ENCODE peak calls at places on chromosome 17, in nine cellular contexts. N is left ventricle myocardium inferior, G is lower lobe of right lung, H is GM13977, J is left lung, D is tibial artery, R is hepatocyte, L is prostate gland, P is HFF-Myc. C is an unnamed sample.

GRCh38 chr17:57548421-57549385 is 196.4 kb downstream of the CCDC182 start:
- DNase-seq in D (no peak), R (no peak), G (no peak), L (no peak), P (no peak), N (no peak), J (no peak), H (no peak), C (no peak)

GRCh38 chr17:78959803-78960202 is 19.9 kb downstream of the LGALS3BP start:
- DNase-seq in L (no peak), N (no peak), P (no peak), R (no peak), H (no peak), G (no peak), J (no peak), D (no peak), C (no peak)

GRCh38 chr17:49148171-49148570 is 15.6 kb downstream of the B4GALNT2 start:
- DNase-seq in P (no peak), G (no peak), R (no peak), D (no peak), J (no peak), H (no peak), N (no peak), L (no peak), C (no peak)

GRCh38 chr17:16569358-16569712 is 331 bp upstream of the ZNF287 start:
- DNase-seq in R (no peak), J (no peak), P (no peak), G (no peak), H (no peak), D (no peak), L (no peak), N (no peak), C (no peak)

GRCh38 chr17:61454932-61455753 is 2.9 kb downstream of the TBX4 start:
- DNase-seq in H (no peak), R (peak), D (no peak), P (no peak), G (no peak), L (no peak), J (no peak), N (no peak), C (no peak)

GRCh38 chr17:71855000-71855399 is 265.8 kb upstream of the SOX9 start:
- DNase-seq in R (no peak), G (no peak), P (no peak), D (no peak), J (no peak), L (no peak), H (no peak), N (no peak), C (no peak)

GRCh38 chr17:229945-230235 is 48.4 kb upstream of the DOC2B start:
- DNase-seq in J (no peak), R (no peak), D (peak), G (no peak), H (no peak), P (no peak), N (peak), L (no peak), C (no peak)

GRCh38 chr17:61805399-61805798 is 57.9 kb downstream of the BRIP1 start:
- DNase-seq in D (no peak), R (no peak), J (no peak), H (no peak), P (no peak), G (no peak), N (no peak), L (no peak), C (no peak)

GRCh38 chr17:165939-166338 is 15.5 kb downstream of the DOC2B start:
- DNase-seq in N (no peak), H (no peak), D (no peak), L (no peak), G (no peak), R (no peak), J (peak), P (no peak), C (no peak)

GRCh38 chr17:32769846-32770245 is 107.1 kb downstream of the MYO1D start:
- DNase-seq in P (no peak), J (no peak), D (no peak), N (no peak), G (no peak), H (no peak), L (no peak), R (no peak), C (no peak)
- TF ChIP-seq CTCF in P (no peak), J (no peak), D (no peak), N (no peak), G (peak), H (peak), L (no peak), R (peak), C (peak)

DNA sequence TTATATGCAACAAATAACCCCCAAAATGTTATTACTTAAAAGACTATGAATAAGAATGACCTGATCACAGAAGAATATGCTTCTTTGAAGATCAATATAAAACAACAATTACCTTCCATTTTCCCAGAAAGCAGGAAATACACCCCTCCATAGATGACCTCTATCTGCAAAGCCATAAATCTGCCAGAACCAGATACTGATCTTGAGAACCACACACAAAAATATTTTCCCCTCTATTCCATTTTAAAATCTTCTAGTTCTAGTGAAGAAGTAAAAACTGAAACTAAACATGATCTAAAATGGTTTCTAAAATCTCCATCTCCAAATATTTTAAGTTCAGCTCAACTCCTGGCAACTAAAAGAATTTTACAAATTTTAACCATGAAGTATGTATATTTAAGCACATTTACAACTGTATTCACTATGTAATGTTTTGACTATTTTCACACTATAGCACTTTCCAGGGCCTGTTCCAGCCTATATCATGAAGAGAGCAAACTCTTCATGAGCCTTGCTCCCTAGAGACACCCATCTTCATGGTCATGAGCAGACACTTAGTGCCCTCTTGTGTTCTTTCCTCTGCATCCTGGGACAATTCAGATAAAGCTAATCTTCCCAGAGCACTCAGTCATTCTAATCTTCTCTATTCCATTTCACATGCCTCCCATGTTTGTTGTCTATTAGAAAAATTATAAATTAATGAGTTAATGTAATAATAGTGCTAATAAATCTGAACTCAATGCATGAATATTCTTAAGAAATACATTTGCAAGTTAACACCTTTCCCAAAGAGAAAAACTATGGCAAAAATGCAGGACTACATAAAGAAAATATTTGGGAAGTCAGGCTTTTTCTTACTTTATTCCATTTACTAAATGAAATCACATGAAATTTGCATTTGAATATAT is 87.0 kb downstream of the HELZ start:
- DNase-seq in J (no peak), G (no peak), N (no peak), P (no peak), H (peak), L (no peak), D (no peak), R (peak), C (peak)
- TF ChIP-seq CTCF in J (no peak), G (no peak), N (peak), P (peak), H (peak), L (no peak), D (no peak), R (peak), C (peak)

GRCh38 chr17:76153640-76154039 is 12.6 kb upstream of the FOXJ1 start:
- DNase-seq in J (peak), H (no peak), L (no peak), P (no peak), R (no peak), N (no peak), D (no peak), G (no peak), C (no peak)
- TF ChIP-seq CTCF in J (no peak), H (no peak), L (peak), P (no peak), R (peak), N (no peak), D (no peak), G (no peak), C (no peak)

GRCh38 chr17:69761767-69762321 is 313.2 kb upstream of the KCNJ16 start:
- DNase-seq in H (no peak), J (no peak), R (peak), G (no peak), N (no peak), L (no peak), P (peak), D (no peak), C (no peak)
- TF ChIP-seq CTCF in H (no peak), J (no peak), R (no peak), G (no peak), N (no peak), L (no peak), P (no peak), D (no peak), C (no peak)

GRCh38 chr17:60439501-60439900 is 17.2 kb downstream of the CHCT1 start:
- DNase-seq in R (no peak), L (no peak), G (no peak), H (peak), J (no peak), P (no peak), N (no peak), D (no peak), C (peak)

GRCh38 chr17:60442271-60443201 is 20.2 kb downstream of the CHCT1 start:
- DNase-seq in J (no peak), N (no peak), H (no peak), P (no peak), L (no peak), G (no peak), R (no peak), D (no peak), C (no peak)

GRCh38 chr17:60443713-60444112 is 21.4 kb downstream of the CHCT1 start:
- DNase-seq in P (no peak), L (no peak), G (no peak), N (no peak), J (no peak), H (no peak), D (no peak), R (no peak), C (no peak)

GRCh38 chr17:60447375-60447774 is 25.1 kb downstream of the CHCT1 start:
- DNase-seq in J (no peak), N (no peak), L (no peak), R (no peak), D (no peak), G (no peak), H (no peak), P (no peak), C (no peak)

DNA sequence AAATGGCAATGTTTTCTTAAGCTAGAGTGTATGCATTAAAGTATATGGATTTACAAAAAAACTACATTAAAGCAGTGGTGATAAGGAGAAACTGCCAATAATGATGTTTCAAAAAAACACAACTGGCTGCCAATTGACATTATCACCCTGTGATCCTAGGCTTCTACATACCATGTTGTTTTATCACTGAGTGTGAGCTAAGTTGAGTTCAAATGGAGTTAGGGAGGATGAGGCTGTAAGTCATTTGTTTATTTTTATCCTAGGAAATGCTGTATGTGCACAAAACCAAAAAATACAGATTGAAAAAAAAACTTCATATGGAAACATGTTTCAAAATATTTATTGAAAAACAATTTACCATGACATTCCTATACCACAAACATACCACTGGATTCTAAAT is 22.9 kb downstream of the CHCT1 start:
- DNase-seq in D (no peak), G (no peak), N (no peak), P (no peak), H (no peak), R (no peak), J (no peak), L (no peak), C (no peak)
- TF ChIP-seq CTCF in D (no peak), G (no peak), N (no peak), P (no peak), H (no peak), R (no peak), J (no peak), L (no peak), C (no peak)

GRCh38 chr17:37693328-37693727 is 50.1 kb upstream of the DDX52 start:
- DNase-seq in N (no peak), D (no peak), H (no peak), L (no peak), R (no peak), P (no peak), J (no peak), G (no peak), C (no peak)
- TF ChIP-seq CTCF in N (no peak), D (no peak), H (no peak), L (no peak), R (no peak), P (no peak), J (no peak), G (no peak), C (no peak)

GRCh38 chr17:3659541-3660111 is 8.8 kb downstream of the TAX1BP3 start:
- DNase-seq in R (peak), L (peak), P (peak), J (no peak), G (no peak), D (peak), N (peak), H (no peak), C (no peak)
- TF ChIP-seq CTCF in R (no peak), L (peak), P (no peak), J (no peak), G (no peak), D (peak), N (no peak), H (no peak), C (no peak)